ENCODE peak calls at places on chromosomes 11 and 22, in six cellular contexts. V is cardiac fibroblast, J is GM20000, P is EH, Z is kidney, E is Calu3. M is an unnamed sample.

GRCh38 chr22:48103126-48103875 is 1340.9 kb downstream of the TBC1D22A start:
- DNase-seq in J (no peak), Z (no peak), V (no peak), P (no peak), E (no peak), M (no peak)

GRCh38 chr11:68120212-68121066 is 749 bp downstream of the CHKA start:
- DNase-seq in P (peak; percentile 47), J (peak; percentile 81), Z (peak; percentile 91), V (peak; percentile 41), E (peak; percentile 56), M (no peak)

GRCh38 chr22:46122980-46123693 is 27.2 kb upstream of the PPARA start:
- DNase-seq in P (no peak), E (no peak), J (no peak), Z (no peak), V (no peak), M (no peak)

GRCh38 chr11:63020671-63021255 is 5.1 kb upstream of the SLC22A8 start:
- DNase-seq in V (no peak), J (no peak), E (peak; percentile 23), P (no peak), Z (no peak), M (no peak)

GRCh38 chr11:108743851-108744250 is 79.0 kb downstream of the DDX10 start:
- DNase-seq in Z (no peak), J (no peak), V (no peak), P (no peak), E (no peak), M (no peak)

GRCh38 chr11:128938156-128938885 is 4.3 kb downstream of the TP53AIP1 start:
- DNase-seq in P (no peak), E (no peak), J (no peak), V (no peak), Z (peak; percentile 51), M (no peak)

GRCh38 chr11:73991471-73992006 is 8.9 kb upstream of the UCP2 start:
- DNase-seq in V (no peak), P (no peak), E (no peak), Z (peak; percentile 22), J (peak; percentile 51), M (no peak)

GRCh38 chr22:19779011-19779421 is 18.4 kb downstream of the TBX1 start:
- DNase-seq in J (no peak), E (no peak), P (no peak), Z (peak; percentile 24), V (no peak), M (no peak)

GRCh38 chr11:102495161-102496042 is 35.1 kb downstream of the MMP7 start:
- DNase-seq in J (peak; percentile 53), E (peak; percentile 54), Z (no peak), V (peak; percentile 92), P (peak; percentile 85), M (peak; percentile 88)

GRCh38 chr11:45180158-45180887 is 33.9 kb downstream of the PRDM11 start:
- DNase-seq in J (peak; percentile 45), E (peak; percentile 81), Z (peak; percentile 87), V (peak; percentile 49), P (peak; percentile 58), M (peak; percentile 62)

GRCh38 chr11:95231881-95232605 is 1.0 kb upstream of the SESN3 start:
- DNase-seq in J (peak; percentile 45), E (peak; percentile 47), Z (peak; percentile 92), V (peak; percentile 59), P (no peak), M (peak; percentile 86)

GRCh38 chr11:4393209-4394196 is at the start of gene TRIM21:
- DNase-seq in E (peak; percentile 86), V (peak; percentile 88), Z (peak; percentile 89), P (peak; percentile 89), J (peak; percentile 82), M (peak; percentile 96)

GRCh38 chr22:46806789-46807188 is 44.3 kb downstream of the TBC1D22A start:
- DNase-seq in E (no peak), P (no peak), Z (peak; percentile 10), V (no peak), J (no peak), M (no peak)

GRCh38 chr11:30143098-30143705 is 87.6 kb upstream of the FSHB start:
- DNase-seq in E (peak; percentile 11), J (peak; percentile 30), Z (no peak), P (peak; percentile 26), V (peak; percentile 46), M (peak; percentile 13)

GRCh38 chr22:32353840-32354239 is 3.8 kb upstream of the RFPL3 start:
- DNase-seq in Z (no peak), J (no peak), P (no peak), V (no peak), E (no peak), M (no peak)

GRCh38 chr11:111944139-111944538 is 7.0 kb downstream of the DIXDC1 start:
- DNase-seq in V (peak; percentile 90), E (no peak), Z (no peak), P (peak; percentile 90), J (no peak), M (no peak)

GRCh38 chr22:20656902-20657836 is 116.7 kb upstream of the SERPIND1 start:
- DNase-seq in V (no peak), P (peak; percentile 23), E (no peak), Z (no peak), J (no peak), M (no peak)

GRCh38 chr11:130209128-130209932 is 49.7 kb downstream of the ST14 start:
- DNase-seq in Z (peak; percentile 64), V (no peak), E (no peak), J (no peak), P (no peak), M (no peak)

GRCh38 chr11:103832762-103833161 is 203.7 kb upstream of the DDI1 start:
- DNase-seq in V (no peak), P (peak; percentile 32), E (no peak), J (no peak), Z (no peak), M (no peak)

GRCh38 chr11:67303132-67303988 is at the start of gene SSH3:
- DNase-seq in Z (peak; percentile 94), P (peak; percentile 72), J (no peak), E (peak; percentile 90), V (peak; percentile 67), M (peak; percentile 94)

GRCh38 chr11:63672934-63673539 is 1.9 kb upstream of the ATL3 start:
- DNase-seq in Z (no peak), J (no peak), V (no peak), P (no peak), E (no peak), M (no peak)

GRCh38 chr11:34606326-34607120 is 14.4 kb upstream of the EHF start:
- DNase-seq in Z (no peak), P (no peak), E (no peak), V (no peak), J (no peak), M (peak; percentile 60)

GRCh38 chr11:103491777-103492176 is 382.6 kb downstream of the DYNC2H1 start:
- DNase-seq in P (peak; percentile 25), Z (no peak), E (no peak), J (no peak), V (no peak), M (no peak)

GRCh38 chr11:122453586-122453985 is 201.9 kb upstream of the UBASH3B start:
- DNase-seq in P (no peak), Z (no peak), J (no peak), V (no peak), E (no peak), M (no peak)

GRCh38 chr11:16897460-16898061 is 116.7 kb downstream of the PLEKHA7 start:
- DNase-seq in P (no peak), J (no peak), E (no peak), V (no peak), Z (no peak), M (no peak)

GRCh38 chr11:96338910-96339703 is 3.9 kb downstream of the MAML2 start:
- DNase-seq in E (no peak), V (peak; percentile 76), P (peak; percentile 61), J (peak; percentile 56), Z (no peak), M (peak; percentile 32)